ENCODE peak calls at places on chromosomes 1 and 21, in four cellular contexts. H is C1 segment of cervical spinal cord, C is choroid plexus epithelial cell, Q is A172. Z is an unnamed sample.

GRCh38 chr21:44654576-44654950 is at the start of gene KRTAP12-4:
- DNase-seq in H (no peak), Q (no peak), C (no peak), Z (no peak)

GRCh38 chr1:63909511-63909910 is 135.7 kb downstream of the ROR1 start:
- DNase-seq in C (no peak), Q (no peak), H (no peak), Z (no peak)

GRCh38 chr1:235018161-235018560 is 110.5 kb downstream of the TOMM20 start:
- DNase-seq in H (no peak), C (peak; percentile 94), Q (peak; percentile 99), Z (no peak)

GRCh38 chr1:223143760-223144248 is 756 bp upstream of the TLR5 start:
- DNase-seq in H (peak; percentile 44), Q (no peak), C (no peak), Z (peak; percentile 72)

GRCh38 chr1:18491168-18491567 is 10.4 kb downstream of the KLHDC7A start:
- DNase-seq in H (no peak), Q (no peak), C (no peak), Z (no peak)

GRCh38 chr1:34754878-34755637 is at the start of gene GJB5:
- DNase-seq in H (no peak), C (no peak), Q (no peak), Z (no peak)

GRCh38 chr1:5379176-5379759 is 613.0 kb downstream of the NPHP4 start:
- DNase-seq in Q (no peak), H (no peak), C (no peak), Z (no peak)

GRCh38 chr1:202302166-202302565 is 39.6 kb downstream of the UBE2T start:
- DNase-seq in C (no peak), Q (no peak), H (no peak), Z (no peak)

GRCh38 chr1:48007044-48007443 is 9.9 kb upstream of the TRABD2B start:
- DNase-seq in H (no peak), C (peak; percentile 94), Q (peak; percentile 92), Z (no peak)

GRCh38 chr21:34997295-34997694 is 51.8 kb downstream of the RUNX1 start:
- DNase-seq in Q (no peak), H (no peak), C (no peak), Z (no peak)

GRCh38 chr1:31830511-31830910 is 14.7 kb upstream of the SPOCD1 start:
- DNase-seq in C (no peak), Q (no peak), H (no peak), Z (no peak)

GRCh38 chr1:150072959-150073358 is 5.4 kb downstream of the VPS45 start:
- DNase-seq in Q (no peak), H (no peak), C (peak; percentile 60), Z (no peak)

GRCh38 chr1:72804541-72804940 is 522.2 kb upstream of the NEGR1 start:
- DNase-seq in C (no peak), H (no peak), Q (no peak), Z (no peak)

GRCh38 chr1:225578247-225578646 is 74.7 kb downstream of the ENAH start:
- DNase-seq in C (no peak), H (no peak), Q (no peak), Z (no peak)

GRCh38 chr1:225770586-225771248 is 6.9 kb upstream of the SRP9 start:
- DNase-seq in H (peak; percentile 31), Q (no peak), C (no peak), Z (no peak)

Z was measured in right cardiac atrium.